ENCODE peak calls at places on chromosomes 11 and 22, in four cellular contexts. One of them, this sample, is unnamed.

GRCh38 chr11:96151501-96151900 is 191.5 kb downstream of the MAML2 start:
- DNase-seq in K562: no peak
- DNase-seq in GM12878: no peak
- DNase-seq in HepG2: no peak
- DNase-seq in this sample: no peak

GRCh38 chr11:32580967-32581366 is 2.7 kb upstream of the EIF3M start:
- DNase-seq in GM12878: no peak
- DNase-seq in K562: no peak
- DNase-seq in HepG2: peak
- DNase-seq in this sample: no peak

GRCh38 chr22:48088226-48088625 is 1325.8 kb downstream of the TBC1D22A start:
- DNase-seq in GM12878: no peak
- DNase-seq in K562: no peak
- DNase-seq in HepG2: no peak
- DNase-seq in this sample: no peak

GRCh38 chr11:77092382-77092781 is 10.3 kb upstream of the OMP start:
- DNase-seq in HepG2: no peak
- DNase-seq in GM12878: no peak
- DNase-seq in K562: no peak
- DNase-seq in this sample: no peak

GRCh38 chr11:76102772-76103171 is 103.5 kb downstream of the WNT11 start:
- DNase-seq in GM12878: no peak
- DNase-seq in K562: peak
- DNase-seq in HepG2: no peak
- DNase-seq in this sample: no peak

GRCh38 chr11:11022126-11022730 is 164.4 kb upstream of the ZBED5 start:
- DNase-seq in HepG2: no peak
- DNase-seq in GM12878: no peak
- DNase-seq in K562: peak
- DNase-seq in this sample: no peak

GRCh38 chr22:39997939-39998726 is 3.4 kb downstream of the FAM83F start:
- DNase-seq in GM12878: no peak
- DNase-seq in HepG2: no peak
- DNase-seq in K562: no peak
- DNase-seq in this sample: peak

GRCh38 chr11:79570104-79570503 is 129.3 kb upstream of the TENM4 start:
- DNase-seq in K562: no peak
- DNase-seq in HepG2: no peak
- DNase-seq in GM12878: no peak
- DNase-seq in this sample: no peak

GRCh38 chr22:46682011-46682731 is 55.9 kb downstream of the CERK start:
- DNase-seq in GM12878: no peak
- DNase-seq in K562: no peak
- DNase-seq in HepG2: no peak
- DNase-seq in this sample: no peak

GRCh38 chr11:118002010-118002540 is 15.9 kb downstream of the IL10RA start:
- DNase-seq in K562: peak
- DNase-seq in GM12878: no peak
- DNase-seq in HepG2: no peak
- DNase-seq in this sample: no peak

GRCh38 chr11:7537260-7537659 is 23.5 kb downstream of the PPFIBP2 start:
- DNase-seq in GM12878: no peak
- DNase-seq in HepG2: no peak
- DNase-seq in K562: no peak
- DNase-seq in this sample: no peak

GRCh38 chr11:14396289-14396688 is 37.3 kb upstream of the RRAS2 start:
- DNase-seq in HepG2: no peak
- DNase-seq in K562: no peak
- DNase-seq in GM12878: no peak
- DNase-seq in this sample: no peak

GRCh38 chr11:16853859-16854258 is 115.4 kb downstream of the C11orf58 start:
- DNase-seq in GM12878: no peak
- DNase-seq in K562: peak
- DNase-seq in HepG2: no peak
- DNase-seq in this sample: no peak

GRCh38 chr11:90216611-90217010 is 6.2 kb downstream of the CHORDC1 start:
- DNase-seq in K562: no peak
- DNase-seq in GM12878: no peak
- DNase-seq in HepG2: no peak
- DNase-seq in this sample: no peak

GRCh38 chr11:69231466-69232018 is 62.4 kb upstream of the MYEOV start:
- DNase-seq in GM12878: no peak
- DNase-seq in K562: no peak
- DNase-seq in HepG2: no peak
- DNase-seq in this sample: no peak

GRCh38 chr11:69913591-69914285 is 94.5 kb upstream of the FGF3 start:
- DNase-seq in HepG2: no peak
- DNase-seq in K562: no peak
- DNase-seq in GM12878: no peak
- DNase-seq in this sample: peak

GRCh38 chr11:2444301-2445106 is at the start of the genes KCNQ1 and TRPM5:
- DNase-seq in K562: peak
- DNase-seq in HepG2: no peak
- DNase-seq in GM12878: no peak
- DNase-seq in this sample: peak

GRCh38 chr11:102981324-102981910 is 25.9 kb upstream of the MMP13 start:
- DNase-seq in K562: no peak
- DNase-seq in HepG2: no peak
- DNase-seq in GM12878: no peak
- DNase-seq in this sample: no peak

GRCh38 chr11:73233211-73233610 is 15.1 kb downstream of the P2RY2 start:
- DNase-seq in GM12878: no peak
- DNase-seq in K562: no peak
- DNase-seq in HepG2: no peak
- DNase-seq in this sample: no peak

GRCh38 chr11:77725433-77725832 is 87.8 kb upstream of the CLNS1A start:
- DNase-seq in HepG2: no peak
- DNase-seq in K562: no peak
- DNase-seq in GM12878: peak
- DNase-seq in this sample: no peak

GRCh38 chr11:129145276-129145675 is 46.8 kb downstream of the ARHGAP32 start:
- DNase-seq in HepG2: no peak
- DNase-seq in GM12878: no peak
- DNase-seq in K562: no peak
- DNase-seq in this sample: no peak

GRCh38 chr11:131027501-131027900 is 111.2 kb upstream of the SNX19 start:
- DNase-seq in GM12878: no peak
- DNase-seq in HepG2: no peak
- DNase-seq in K562: no peak
- DNase-seq in this sample: no peak

GRCh38 chr11:1082728-1083620 is 8.3 kb downstream of the MUC2 start:
- DNase-seq in GM12878: no peak
- DNase-seq in HepG2: no peak
- DNase-seq in K562: no peak
- DNase-seq in this sample: peak

GRCh38 chr11:1082346-1082727 is 7.7 kb downstream of the MUC2 start:
- DNase-seq in GM12878: no peak
- DNase-seq in K562: no peak
- DNase-seq in HepG2: no peak
- DNase-seq in this sample: no peak

GRCh38 chr11:1084561-1085439 is 10.1 kb downstream of the MUC2 start:
- DNase-seq in GM12878: no peak
- DNase-seq in HepG2: no peak
- DNase-seq in K562: peak
- DNase-seq in this sample: peak

GRCh38 chr11:1085440-1086170 is 10.9 kb downstream of the MUC2 start:
- DNase-seq in GM12878: no peak
- DNase-seq in HepG2: no peak
- DNase-seq in K562: no peak
- DNase-seq in this sample: peak

GRCh38 chr11:1083621-1084551 is 9.2 kb downstream of the MUC2 start:
- DNase-seq in GM12878: no peak
- DNase-seq in K562: no peak
- DNase-seq in HepG2: no peak
- DNase-seq in this sample: peak
- TF ChIP-seq ETV6 in GM12878: no peak
- TF ChIP-seq ETV6 in K562: no peak
- TF ChIP-seq ETV6 in HepG2: no peak
- TF ChIP-seq ETV6 in this sample: no peak

GRCh38 chr11:125166903-125167291 is 2.3 kb downstream of the PKNOX2 start:
- DNase-seq in GM12878: no peak
- DNase-seq in K562: no peak
- DNase-seq in HepG2: no peak
- DNase-seq in this sample: no peak

GRCh38 chr11:125168875-125169537 is 4.5 kb downstream of the PKNOX2 start:
- DNase-seq in HepG2: no peak
- DNase-seq in GM12878: no peak
- DNase-seq in K562: no peak
- DNase-seq in this sample: no peak

GRCh38 chr11:125166347-125166841 is 1.8 kb downstream of the PKNOX2 start:
- DNase-seq in GM12878: no peak
- DNase-seq in K562: no peak
- DNase-seq in HepG2: no peak
- DNase-seq in this sample: no peak

GRCh38 chr11:125167954-125168821 is 3.6 kb downstream of the PKNOX2 start:
- DNase-seq in HepG2: no peak
- DNase-seq in K562: no peak
- DNase-seq in GM12878: no peak
- DNase-seq in this sample: no peak

DNA sequence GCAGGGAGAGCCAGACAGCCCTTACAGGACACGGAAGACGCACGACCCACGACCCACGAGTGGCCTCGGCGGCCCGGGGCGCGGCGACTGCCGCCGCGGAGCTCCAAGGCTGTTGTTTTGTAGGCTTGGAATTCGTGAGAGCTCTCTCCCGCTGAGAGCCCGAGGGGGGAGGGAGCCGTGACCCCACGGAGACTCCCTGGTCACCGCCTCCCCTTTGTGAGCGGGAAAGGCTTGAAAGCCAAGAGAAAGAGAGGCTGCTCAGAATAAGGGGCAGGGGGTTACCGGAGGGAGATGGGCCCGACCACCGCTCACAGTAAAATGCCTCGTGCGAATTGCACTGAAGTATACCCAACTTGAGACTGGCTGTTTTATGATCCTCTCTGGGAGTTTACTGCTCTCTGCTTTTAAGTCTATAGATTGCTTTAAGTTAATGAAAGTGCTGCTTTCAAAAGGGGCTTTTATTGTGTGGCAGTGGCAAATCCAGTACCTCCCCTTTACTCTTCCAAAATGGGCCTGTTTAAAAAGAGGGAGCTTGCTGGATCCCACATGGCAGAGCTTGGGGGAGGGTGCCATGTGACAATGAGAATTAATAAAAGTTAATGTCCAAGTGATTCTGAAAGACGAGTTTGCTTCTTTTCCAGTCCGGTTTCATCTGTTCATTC is 2.9 kb downstream of the PKNOX2 start:
- DNase-seq in GM12878: no peak
- DNase-seq in K562: no peak
- DNase-seq in HepG2: no peak
- DNase-seq in this sample: peak
- TF ChIP-seq ETV6 in GM12878: no peak
- TF ChIP-seq ETV6 in K562: no peak
- TF ChIP-seq ETV6 in HepG2: no peak
- TF ChIP-seq ETV6 in this sample: no peak

GRCh38 chr11:119222891-119223290 is 16.8 kb downstream of the CBL start:
- DNase-seq in HepG2: no peak
- DNase-seq in GM12878: no peak
- DNase-seq in K562: no peak
- DNase-seq in this sample: no peak

GRCh38 chr11:119222308-119222707 is 16.2 kb downstream of the CBL start:
- DNase-seq in HepG2: no peak
- DNase-seq in GM12878: no peak
- DNase-seq in K562: no peak
- DNase-seq in this sample: no peak

GRCh38 chr11:119223856-119224255 is 17.7 kb downstream of the CBL start:
- DNase-seq in GM12878: no peak
- DNase-seq in HepG2: no peak
- DNase-seq in K562: no peak
- DNase-seq in this sample: no peak

DNA sequence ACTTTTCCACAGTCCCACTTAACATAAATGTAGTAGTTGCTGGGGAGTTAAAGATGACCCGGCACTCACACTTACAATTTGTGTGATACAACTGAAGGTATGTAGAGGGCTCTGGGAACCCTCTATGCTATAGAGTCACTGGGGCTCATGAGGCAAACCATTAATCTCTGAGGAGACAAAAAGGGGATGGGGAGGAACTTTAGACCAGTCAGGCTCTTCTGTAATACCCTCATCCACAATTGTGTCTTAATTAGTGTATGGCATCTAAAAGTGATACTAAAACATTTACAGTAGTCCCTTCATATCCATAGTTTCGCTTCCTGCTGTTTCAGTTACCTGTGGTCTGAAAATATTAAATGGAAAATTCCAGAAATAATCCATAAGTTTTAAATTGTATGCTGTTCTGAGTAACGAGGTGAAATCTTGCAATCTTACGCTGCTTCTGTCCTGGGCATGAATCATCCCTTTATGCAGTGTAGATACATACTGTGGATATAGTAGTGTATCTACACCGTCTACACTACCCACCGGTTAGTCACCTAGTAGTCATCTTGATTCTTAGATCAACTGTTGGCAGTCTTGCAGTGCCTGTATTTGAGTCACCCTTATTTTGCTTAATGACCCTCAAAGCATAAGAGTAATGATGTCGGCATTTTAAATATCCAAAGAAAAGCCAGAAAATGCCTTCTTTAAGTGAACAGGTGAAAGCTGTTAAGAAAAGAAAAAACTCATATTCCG is 12.2 kb downstream of the CBL start:
- DNase-seq in K562: peak
- DNase-seq in HepG2: no peak
- DNase-seq in GM12878: no peak
- DNase-seq in this sample: no peak
- TF ChIP-seq ETV6 in K562: no peak
- TF ChIP-seq ETV6 in HepG2: no peak
- TF ChIP-seq ETV6 in GM12878: no peak
- TF ChIP-seq ETV6 in this sample: no peak

GRCh38 chr11:5694642-5695041 is 5.1 kb downstream of the TRIM22 start:
- DNase-seq in GM12878: no peak
- DNase-seq in K562: no peak
- DNase-seq in HepG2: no peak
- DNase-seq in this sample: no peak

GRCh38 chr11:5698281-5698680 is 8.7 kb downstream of the TRIM22 start:
- DNase-seq in HepG2: no peak
- DNase-seq in GM12878: no peak
- DNase-seq in K562: no peak
- DNase-seq in this sample: no peak

GRCh38 chr11:5700422-5701064 is 11.0 kb downstream of the TRIM22 start:
- DNase-seq in K562: no peak
- DNase-seq in HepG2: no peak
- DNase-seq in GM12878: no peak
- DNase-seq in this sample: no peak

GRCh38 chr11:5691963-5692358 is 2.4 kb downstream of the TRIM22 start:
- DNase-seq in GM12878: no peak
- DNase-seq in K562: no peak
- DNase-seq in HepG2: no peak
- DNase-seq in this sample: no peak

DNA sequence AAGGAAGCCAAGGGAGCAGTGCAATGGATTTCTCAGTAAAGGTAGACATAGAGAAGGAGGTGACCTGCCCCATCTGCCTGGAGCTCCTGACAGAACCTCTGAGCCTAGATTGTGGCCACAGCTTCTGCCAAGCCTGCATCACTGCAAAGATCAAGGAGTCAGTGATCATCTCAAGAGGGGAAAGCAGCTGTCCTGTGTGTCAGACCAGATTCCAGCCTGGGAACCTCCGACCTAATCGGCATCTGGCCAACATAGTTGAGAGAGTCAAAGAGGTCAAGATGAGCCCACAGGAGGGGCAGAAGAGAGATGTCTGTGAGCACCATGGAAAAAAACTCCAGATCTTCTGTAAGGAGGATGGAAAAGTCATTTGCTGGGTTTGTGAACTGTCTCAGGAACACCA is 6.6 kb downstream of the TRIM22 start:
- DNase-seq in GM12878: no peak
- DNase-seq in HepG2: no peak
- DNase-seq in K562: no peak
- DNase-seq in this sample: no peak
- TF ChIP-seq ETV6 in GM12878: no peak
- TF ChIP-seq ETV6 in HepG2: no peak
- TF ChIP-seq ETV6 in K562: no peak
- TF ChIP-seq ETV6 in this sample: no peak

This sample was measured in WTC11.